ENCODE peak calls at places on chromosomes 6 and 20, in nine cellular contexts. U, F, T, Z, C, L, B, Y and H are unnamed samples.

GRCh38 chr20:22686097-22686496 is 101.7 kb upstream of the FOXA2 start:
- DNase-seq in U (peak), F (peak), T (peak), Z (peak), C (peak), L (peak), B (peak), Y (no peak), H (peak)

GRCh38 chr20:43904195-43904594 is 10.5 kb upstream of the TOX2 start:
- DNase-seq in U (peak), F (no peak), T (peak), Z (no peak), C (no peak), L (no peak), B (no peak), Y (peak), H (no peak)

GRCh38 chr6:20916081-20916480 is 381.8 kb downstream of the CDKAL1 start:
- DNase-seq in U (no peak), F (no peak), T (no peak), Z (no peak), C (no peak), L (peak), B (peak), Y (no peak), H (no peak)

GRCh38 chr6:165978482-165978881 is 189.2 kb downstream of the TBXT start:
- DNase-seq in U (no peak), F (no peak), T (no peak), Z (no peak), C (no peak), L (no peak), B (no peak), Y (no peak), H (no peak)

GRCh38 chr6:75414445-75415021 is 79.1 kb downstream of the FILIP1 start:
- DNase-seq in U (no peak), F (no peak), T (no peak), Z (no peak), C (no peak), L (no peak), B (no peak), Y (no peak), H (no peak)

GRCh38 chr20:54366669-54367068 is 108.7 kb upstream of the DOK5 start:
- DNase-seq in U (no peak), F (no peak), T (no peak), Z (no peak), C (no peak), L (no peak), B (no peak), Y (no peak), H (no peak)

GRCh38 chr6:27133281-27134227 is 113.9 kb upstream of the PRSS16 start:
- DNase-seq in U (peak), F (peak), T (peak), Z (no peak), C (peak), L (peak), B (peak), Y (no peak), H (peak)

GRCh38 chr20:31260326-31260932 is 3.0 kb downstream of the DEFB115 start:
- DNase-seq in U (no peak), F (peak), T (peak), Z (peak), C (peak), L (no peak), B (peak), Y (no peak), H (no peak)

GRCh38 chr6:165469483-165469882 is 160.1 kb upstream of the C6orf118 start:
- DNase-seq in U (no peak), F (no peak), T (no peak), Z (no peak), C (no peak), L (no peak), B (no peak), Y (no peak), H (no peak)

GRCh38 chr20:51593584-51593983 is 51.1 kb upstream of the NFATC2 start:
- DNase-seq in U (no peak), F (no peak), T (no peak), Z (no peak), C (no peak), L (no peak), B (no peak), Y (no peak), H (no peak)

GRCh38 chr6:16783952-16784351 is 22.7 kb upstream of the ATXN1 start:
- DNase-seq in U (no peak), F (no peak), T (no peak), Z (no peak), C (no peak), L (no peak), B (no peak), Y (no peak), H (no peak)

GRCh38 chr6:32583527-32583898 is 6.1 kb downstream of the HLA-DRB1 start:
- DNase-seq in U (no peak), F (no peak), T (no peak), Z (no peak), C (no peak), L (no peak), B (no peak), Y (no peak), H (no peak)
- H2AFZ ChIP-seq in U (peak), F (no peak), T (no peak), Z (no peak), C (no peak), L (no peak), B (no peak), Y (peak), H (no peak)

GRCh38 chr6:168413856-168414255 is 27.1 kb upstream of the SMOC2 start:
- DNase-seq in U (no peak), F (no peak), T (no peak), Z (no peak), C (no peak), L (no peak), B (no peak), Y (no peak), H (no peak)
- H3K4me3 ChIP-seq in U (no peak), F (no peak), T (no peak), Z (peak), C (no peak), L (no peak), B (no peak), Y (no peak), H (no peak)

GRCh38 chr20:444862-445426 is 17.4 kb downstream of the TBC1D20 start:
- DNase-seq in U (no peak), F (no peak), T (no peak), Z (peak), C (no peak), L (peak), B (peak), Y (no peak), H (no peak)

GRCh38 chr20:443223-443793 is 19.0 kb downstream of the TBC1D20 start:
- DNase-seq in U (no peak), F (no peak), T (no peak), Z (no peak), C (no peak), L (no peak), B (no peak), Y (no peak), H (no peak)

GRCh38 chr20:440636-441035 is 21.7 kb downstream of the TBC1D20 start:
- DNase-seq in U (no peak), F (no peak), T (no peak), Z (no peak), C (no peak), L (no peak), B (peak), Y (no peak), H (no peak)

GRCh38 chr20:444117-444516 is 18.2 kb downstream of the TBC1D20 start:
- DNase-seq in U (no peak), F (no peak), T (no peak), Z (no peak), C (no peak), L (no peak), B (peak), Y (no peak), H (no peak)

GRCh38 chr20:445514-446336 is 16.6 kb downstream of the TBC1D20 start:
- DNase-seq in U (no peak), F (no peak), T (peak), Z (no peak), C (no peak), L (no peak), B (no peak), Y (no peak), H (no peak)
- H3K4me2 ChIP-seq in U (no peak), F (no peak), T (no peak), Z (peak), C (no peak), L (no peak), B (no peak), Y (no peak), H (no peak)

GRCh38 chr20:19757973-19758887 is at the start of gene RIN2:
- DNase-seq in U (peak), F (peak), T (peak), Z (peak), C (peak), L (peak), B (peak), Y (peak), H (peak)
- H2AFZ ChIP-seq in U (peak), F (peak), T (peak), Z (no peak), C (peak), L (peak), B (peak), Y (peak), H (peak)

GRCh38 chr6:35305117-35305516 is 7.5 kb downstream of the DEF6 start:
- DNase-seq in U (no peak), F (no peak), T (no peak), Z (no peak), C (no peak), L (no peak), B (no peak), Y (no peak), H (no peak)
- H3K4me3 ChIP-seq in U (no peak), F (no peak), T (no peak), Z (no peak), C (no peak), L (no peak), B (no peak), Y (no peak), H (no peak)

DNA sequence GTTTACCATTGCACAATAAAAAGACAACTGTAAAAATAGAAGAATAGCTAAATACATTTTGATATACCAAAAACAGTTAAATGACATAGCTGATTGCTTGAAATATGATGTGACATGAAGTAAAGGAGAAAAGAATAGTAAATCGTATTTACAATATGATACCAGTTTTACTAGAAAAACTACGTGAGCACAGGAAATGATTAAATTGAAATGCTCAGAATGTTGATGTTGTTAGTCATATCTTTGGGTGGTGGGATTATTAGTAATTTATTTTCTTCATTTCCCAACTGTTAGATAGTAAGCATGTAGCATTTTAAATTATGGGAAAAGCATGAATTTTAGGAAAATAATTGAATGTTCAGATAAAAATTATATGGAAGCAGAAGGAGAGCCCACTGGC is 268.3 kb upstream of the TAB2 start:
- DNase-seq in U (no peak), F (peak), T (no peak), Z (no peak), C (no peak), L (peak), B (no peak), Y (no peak), H (peak)
- H3K4me2 ChIP-seq in U (no peak), F (peak), T (no peak), Z (no peak), C (peak), L (peak), B (peak), Y (no peak), H (peak)

GRCh38 chr6:14804444-14805210 is 441.2 kb upstream of the JARID2 start:
- DNase-seq in U (no peak), F (peak), T (peak), Z (no peak), C (no peak), L (no peak), B (peak), Y (no peak), H (no peak)
- H2AFZ ChIP-seq in U (no peak), F (peak), T (no peak), Z (peak), C (no peak), L (no peak), B (peak), Y (no peak), H (no peak)

GRCh38 chr6:111979633-111980032 is 74.3 kb upstream of the CCN6 start:
- DNase-seq in U (no peak), F (no peak), T (no peak), Z (no peak), C (no peak), L (no peak), B (no peak), Y (no peak), H (no peak)
- H3K4me3 ChIP-seq in U (no peak), F (no peak), T (no peak), Z (no peak), C (no peak), L (no peak), B (no peak), Y (no peak), H (no peak)

GRCh38 chr20:33277471-33278441 is 5.3 kb upstream of the BPIFB1 start:
- DNase-seq in U (peak), F (no peak), T (peak), Z (no peak), C (no peak), L (no peak), B (no peak), Y (no peak), H (peak)

GRCh38 chr20:33280775-33281174 is 2.2 kb upstream of the BPIFB1 start:
- DNase-seq in U (no peak), F (no peak), T (no peak), Z (no peak), C (no peak), L (no peak), B (no peak), Y (no peak), H (no peak)

GRCh38 chr20:33278700-33279099 is 4.3 kb upstream of the BPIFB1 start:
- DNase-seq in U (no peak), F (no peak), T (no peak), Z (no peak), C (no peak), L (no peak), B (no peak), Y (no peak), H (no peak)

GRCh38 chr20:33280000-33280680 is 2.9 kb upstream of the BPIFB1 start:
- DNase-seq in U (no peak), F (no peak), T (peak), Z (no peak), C (no peak), L (no peak), B (no peak), Y (no peak), H (no peak)

GRCh38 chr20:33279261-33279910 is 3.6 kb upstream of the BPIFB1 start:
- DNase-seq in U (no peak), F (no peak), T (no peak), Z (no peak), C (no peak), L (no peak), B (no peak), Y (no peak), H (no peak)
- H3K4me2 ChIP-seq in U (no peak), F (no peak), T (peak), Z (no peak), C (no peak), L (no peak), B (no peak), Y (no peak), H (peak)

GRCh38 chr6:150394886-150395285 is 26.1 kb downstream of the IYD start:
- DNase-seq in U (no peak), F (no peak), T (no peak), Z (no peak), C (no peak), L (no peak), B (no peak), Y (no peak), H (no peak)

GRCh38 chr6:150391890-150392289 is 23.1 kb downstream of the IYD start:
- DNase-seq in U (no peak), F (no peak), T (no peak), Z (no peak), C (no peak), L (no peak), B (no peak), Y (no peak), H (no peak)

GRCh38 chr6:150392452-150393220 is 23.8 kb downstream of the IYD start:
- DNase-seq in U (no peak), F (no peak), T (no peak), Z (no peak), C (no peak), L (no peak), B (no peak), Y (no peak), H (no peak)

GRCh38 chr6:150394053-150394875 is 25.5 kb downstream of the IYD start:
- DNase-seq in U (no peak), F (peak), T (no peak), Z (no peak), C (no peak), L (no peak), B (no peak), Y (no peak), H (no peak)

DNA sequence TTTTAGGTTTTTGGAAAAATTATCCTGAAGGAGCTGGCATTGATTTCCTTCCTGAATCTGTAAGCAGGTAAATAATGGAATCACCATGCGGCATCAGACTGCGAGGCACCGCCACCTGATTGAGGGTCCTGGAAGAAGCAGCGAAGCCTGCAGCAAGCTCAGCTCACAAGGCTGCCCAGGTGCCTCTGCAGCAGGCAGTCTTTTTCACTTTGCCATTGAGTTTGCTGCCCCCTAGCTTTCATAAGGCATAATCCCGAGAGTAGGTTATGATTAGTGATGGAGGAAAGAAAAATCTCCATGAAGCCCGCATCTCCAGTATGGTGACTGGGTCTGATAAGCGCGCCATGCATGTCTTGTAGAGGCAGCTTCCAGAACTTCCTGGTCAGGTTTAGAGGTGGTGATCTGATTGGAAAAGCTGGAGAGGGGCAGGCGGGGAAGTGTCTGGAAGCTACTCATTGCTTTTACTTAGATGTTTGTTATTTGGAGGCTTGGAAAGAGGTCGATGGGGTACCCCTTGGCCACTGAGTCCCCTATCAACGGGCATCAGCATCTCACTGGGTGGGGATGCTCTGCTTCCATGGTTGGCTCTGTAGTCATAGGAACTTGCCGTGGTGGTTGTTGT is 26.7 kb downstream of the IYD start:
- DNase-seq in U (peak), F (peak), T (peak), Z (peak), C (peak), L (peak), B (peak), Y (peak), H (no peak)
- H2AFZ ChIP-seq in U (no peak), F (no peak), T (no peak), Z (no peak), C (peak), L (no peak), B (no peak), Y (no peak), H (no peak)